ENCODE peak calls at places on chromosomes 1 and 21, in nine cellular contexts. K, Y, Z, G, P, N, M, S and R are unnamed samples.

GRCh38 chr1:201444792-201445191 is 23.3 kb upstream of the TNNI1 start:
- DNase-seq in G (peak; percentile 59), P (no peak), M (no peak), Y (no peak), N (no peak), S (no peak), Z (no peak), K (no peak), R (no peak)

GRCh38 chr1:21295059-21295401 is 4.8 kb upstream of the ECE1 start:
- DNase-seq in S (no peak), Z (no peak), M (no peak), Y (no peak), P (no peak), G (no peak), K (no peak), N (no peak), R (no peak)

GRCh38 chr1:21293537-21294265 is 3.4 kb upstream of the ECE1 start:
- DNase-seq in S (no peak), M (no peak), G (no peak), Z (no peak), P (no peak), Y (no peak), K (no peak), N (no peak), R (peak; percentile 65)

GRCh38 chr1:162128693-162129356 is 59.3 kb downstream of the NOS1AP start:
- DNase-seq in M (no peak), P (no peak), Z (no peak), G (no peak), N (no peak), S (no peak), Y (no peak), K (no peak), R (no peak)

GRCh38 chr1:231460614-231461013 is 38.5 kb upstream of the EGLN1 start:
- DNase-seq in Y (peak; percentile 69), P (no peak), G (peak; percentile 94), M (no peak), K (no peak), N (peak; percentile 11), S (no peak), Z (no peak), R (no peak)

GRCh38 chr1:210185063-210185462 is 47.5 kb upstream of the SERTAD4 start:
- DNase-seq in P (no peak), N (no peak), Z (no peak), Y (no peak), G (no peak), K (no peak), M (no peak), S (no peak), R (no peak)

GRCh38 chr1:25945756-25946155 is 39.5 kb upstream of the STMN1 start:
- DNase-seq in Z (no peak), S (no peak), K (no peak), G (no peak), Y (no peak), M (no peak), N (no peak), P (no peak), R (no peak)

GRCh38 chr1:147579532-147580199 is 38.4 kb downstream of the BCL9 start:
- DNase-seq in N (peak; percentile 35), Z (no peak), K (no peak), G (no peak), S (peak; percentile 59), P (no peak), Y (no peak), M (no peak), R (no peak)

GRCh38 chr1:87333692-87334347 is 5.1 kb downstream of the LMO4 start:
- DNase-seq in N (no peak), K (no peak), G (peak; percentile 42), S (no peak), Z (no peak), M (no peak), Y (no peak), P (no peak), R (no peak)

GRCh38 chr21:37916795-37917142 is 512 bp upstream of the KCNJ6 start:
- DNase-seq in S (no peak), N (no peak), P (no peak), G (no peak), Y (no peak), M (no peak), Z (no peak), K (no peak), R (no peak)

DNA sequence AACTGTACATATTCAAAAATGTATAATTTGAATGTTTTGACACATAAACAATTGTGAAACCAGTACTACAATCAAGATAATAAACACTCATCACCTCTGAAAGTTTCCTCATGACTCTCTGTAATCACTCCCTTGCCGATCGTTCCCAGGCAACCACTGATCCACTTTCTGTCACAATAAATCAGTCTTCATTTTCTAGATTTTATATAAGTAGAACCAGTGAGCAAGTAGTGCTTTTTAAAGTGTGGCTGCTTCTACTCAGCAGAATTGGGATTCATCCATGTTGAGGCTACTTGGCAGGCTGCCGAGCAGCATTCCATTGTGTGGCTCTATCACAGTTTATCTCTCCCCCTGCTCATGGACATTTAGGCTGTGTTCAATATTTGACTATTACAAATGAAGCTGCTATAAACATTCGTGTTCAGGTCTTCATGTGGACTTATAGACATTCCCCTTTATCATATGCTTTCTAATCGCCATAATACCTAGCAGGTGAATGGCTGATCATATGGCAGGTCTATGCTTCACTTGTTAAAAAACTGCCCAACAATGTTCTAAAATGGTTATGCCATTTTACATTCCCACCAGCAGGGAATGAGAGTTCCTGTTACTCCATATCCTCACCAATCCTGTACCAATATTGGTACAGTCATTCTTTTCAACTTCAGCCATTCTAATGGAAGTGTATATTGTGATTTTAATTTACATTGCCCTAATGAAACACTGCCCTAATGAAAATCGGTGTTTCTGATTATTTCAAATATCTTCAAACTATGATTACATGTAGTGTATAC is 20.5 kb downstream of the TEX38 start:
- DNase-seq in P (no peak), N (no peak), G (no peak), Y (no peak), K (no peak), Z (no peak), M (no peak), S (no peak), R (no peak)
- TF ChIP-seq CTCF in P (no peak), N (no peak), G (no peak), Y (no peak), K (no peak), Z (peak; percentile 8), M (peak; percentile 16), S (no peak), R (no peak)

DNA sequence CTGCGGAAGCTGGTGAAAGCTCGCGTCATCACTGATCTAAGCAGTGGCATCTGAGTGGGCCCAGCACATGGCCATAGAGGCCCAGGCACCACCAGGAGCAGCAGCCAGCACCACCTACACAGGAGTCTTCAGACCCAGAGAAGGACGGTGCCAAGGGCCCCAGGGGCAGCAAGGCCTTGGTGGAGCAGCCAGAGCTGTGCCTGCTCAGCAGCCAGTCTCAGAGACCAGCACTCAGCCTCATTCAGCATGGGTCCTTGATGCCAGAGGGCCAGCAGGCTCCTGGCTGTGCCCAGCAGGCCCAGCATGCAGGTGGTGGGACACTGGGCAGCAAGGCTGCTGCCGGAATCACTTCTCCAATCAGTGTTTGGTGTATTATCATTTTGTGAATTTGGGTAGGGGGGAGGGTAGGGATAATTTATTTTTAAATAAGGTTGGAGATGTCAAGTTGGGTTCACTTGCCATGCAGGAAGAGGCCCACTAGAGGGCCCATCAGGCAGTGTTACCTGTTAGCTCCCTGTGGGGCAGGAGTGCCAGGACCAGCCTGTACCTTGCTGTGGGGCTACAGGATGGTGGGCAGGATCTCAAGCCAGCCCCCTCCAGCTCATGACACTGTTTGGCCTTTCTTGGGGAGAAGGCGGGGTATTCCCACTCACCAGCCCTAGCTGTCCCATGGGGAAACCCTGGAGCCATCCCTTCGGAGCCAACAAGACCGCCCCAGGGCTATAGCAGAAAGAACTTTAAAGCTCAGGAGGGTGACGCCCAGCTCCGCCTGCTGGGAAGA is 3.2 kb upstream of the ARTN start:
- DNase-seq in G (peak; percentile 44), P (no peak), Z (no peak), M (no peak), K (no peak), N (peak; percentile 22), S (no peak), Y (no peak), R (no peak)
- TF ChIP-seq CTCF in G (peak; percentile 39), P (no peak), Z (peak; percentile 35), M (peak; percentile 51), K (no peak), N (peak; percentile 49), S (peak; percentile 29), Y (peak; percentile 61), R (no peak)

DNA sequence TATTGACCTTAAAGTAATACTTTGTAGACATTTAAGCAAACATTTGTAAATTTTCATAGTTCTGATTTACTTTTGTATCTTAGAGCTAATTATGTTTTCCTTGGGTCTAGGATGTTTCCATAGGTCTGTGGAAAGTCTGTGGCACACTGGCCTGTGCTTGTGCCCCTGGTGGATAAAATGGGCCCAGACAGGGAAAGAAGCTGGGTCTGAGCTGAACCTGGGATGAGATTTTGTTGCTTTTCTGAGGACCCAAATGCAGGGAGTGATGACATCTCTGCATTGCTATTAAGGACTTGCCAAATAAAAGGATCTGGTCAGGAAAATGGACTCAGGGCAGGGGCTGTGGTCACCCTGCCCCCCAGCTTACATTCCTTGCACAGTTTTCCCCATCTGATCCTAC is 41.8 kb downstream of the C1orf21 start:
- DNase-seq in Y (no peak), K (no peak), P (no peak), N (no peak), S (no peak), Z (no peak), G (no peak), M (no peak), R (no peak)
- TF ChIP-seq CTCF in Y (no peak), K (no peak), P (no peak), N (no peak), S (no peak), Z (no peak), G (no peak), M (no peak), R (no peak)

GRCh38 chr21:19874521-19874920 is 1123.7 kb upstream of the NCAM2 start:
- DNase-seq in S (no peak), Y (no peak), N (no peak), G (no peak), K (no peak), Z (no peak), P (no peak), M (no peak), R (no peak)
- TF ChIP-seq CTCF in S (no peak), Y (no peak), N (no peak), G (no peak), K (no peak), Z (no peak), P (no peak), M (no peak), R (no peak)

GRCh38 chr21:44925027-44925755 is 4.5 kb upstream of the ITGB2 start:
- DNase-seq in K (no peak), M (no peak), Y (no peak), N (no peak), Z (no peak), G (peak; percentile 79), P (no peak), S (no peak), R (no peak)
- TF ChIP-seq CTCF in K (no peak), M (no peak), Y (no peak), N (no peak), Z (no peak), G (no peak), P (no peak), S (no peak), R (no peak)